ENCODE peak calls at places on chromosomes 7 and 10, in nine cellular contexts. One of them, this sample, is unnamed.

GRCh38 chr10:103764296-103765088 is 90.9 kb downstream of the SH3PXD2A start:
- DNase-seq in naive thymus-derived CD4-positive, alpha-beta T cell: no peak
- DNase-seq in GM20000: no peak
- DNase-seq in AG08396: no peak
- DNase-seq in HT-29: no peak
- DNase-seq in WERI-Rb-1: no peak
- DNase-seq in keratinocyte: no peak
- DNase-seq in activated naive CD4-positive, alpha-beta T cell treated with Interleukin-2 at 50 U/mL for 16 hours: no peak
- DNase-seq in fibroblast of the aortic adventitia: no peak
- DNase-seq in this sample: no peak

GRCh38 chr10:77877461-77878344 is 48.9 kb downstream of the DLG5 start:
- DNase-seq in naive thymus-derived CD4-positive, alpha-beta T cell: no peak
- DNase-seq in GM20000: peak
- DNase-seq in AG08396: peak
- DNase-seq in HT-29: no peak
- DNase-seq in WERI-Rb-1: peak
- DNase-seq in keratinocyte: no peak
- DNase-seq in activated naive CD4-positive, alpha-beta T cell treated with Interleukin-2 at 50 U/mL for 16 hours: no peak
- DNase-seq in fibroblast of the aortic adventitia: peak
- DNase-seq in this sample: no peak

GRCh38 chr10:97633921-97634320 is 621 bp upstream of the MORN4 start:
- DNase-seq in naive thymus-derived CD4-positive, alpha-beta T cell: no peak
- DNase-seq in GM20000: no peak
- DNase-seq in AG08396: no peak
- DNase-seq in HT-29: no peak
- DNase-seq in WERI-Rb-1: peak
- DNase-seq in keratinocyte: no peak
- DNase-seq in activated naive CD4-positive, alpha-beta T cell treated with Interleukin-2 at 50 U/mL for 16 hours: peak
- DNase-seq in fibroblast of the aortic adventitia: no peak
- DNase-seq in this sample: no peak

GRCh38 chr7:47852330-47853245 is 95.7 kb downstream of the PKD1L1 start:
- DNase-seq in naive thymus-derived CD4-positive, alpha-beta T cell: no peak
- DNase-seq in GM20000: peak
- DNase-seq in AG08396: no peak
- DNase-seq in HT-29: peak
- DNase-seq in WERI-Rb-1: peak
- DNase-seq in keratinocyte: no peak
- DNase-seq in activated naive CD4-positive, alpha-beta T cell treated with Interleukin-2 at 50 U/mL for 16 hours: no peak
- DNase-seq in fibroblast of the aortic adventitia: no peak
- DNase-seq in this sample: peak

GRCh38 chr7:80145780-80146422 is 11.3 kb downstream of the GNAI1 start:
- DNase-seq in naive thymus-derived CD4-positive, alpha-beta T cell: no peak
- DNase-seq in GM20000: no peak
- DNase-seq in AG08396: peak
- DNase-seq in HT-29: no peak
- DNase-seq in WERI-Rb-1: no peak
- DNase-seq in keratinocyte: no peak
- DNase-seq in activated naive CD4-positive, alpha-beta T cell treated with Interleukin-2 at 50 U/mL for 16 hours: no peak
- DNase-seq in fibroblast of the aortic adventitia: peak
- DNase-seq in this sample: no peak

GRCh38 chr7:38558786-38559185 is 72.4 kb downstream of the AMPH start:
- DNase-seq in naive thymus-derived CD4-positive, alpha-beta T cell: no peak
- DNase-seq in GM20000: no peak
- DNase-seq in AG08396: no peak
- DNase-seq in HT-29: no peak
- DNase-seq in WERI-Rb-1: no peak
- DNase-seq in keratinocyte: no peak
- DNase-seq in activated naive CD4-positive, alpha-beta T cell treated with Interleukin-2 at 50 U/mL for 16 hours: no peak
- DNase-seq in fibroblast of the aortic adventitia: no peak
- DNase-seq in this sample: no peak

GRCh38 chr7:158185653-158186052 is 402.0 kb downstream of the PTPRN2 start:
- DNase-seq in naive thymus-derived CD4-positive, alpha-beta T cell: no peak
- DNase-seq in GM20000: no peak
- DNase-seq in AG08396: no peak
- DNase-seq in HT-29: no peak
- DNase-seq in WERI-Rb-1: no peak
- DNase-seq in keratinocyte: no peak
- DNase-seq in activated naive CD4-positive, alpha-beta T cell treated with Interleukin-2 at 50 U/mL for 16 hours: no peak
- DNase-seq in fibroblast of the aortic adventitia: no peak
- DNase-seq in this sample: no peak

GRCh38 chr10:123526356-123527079 is 139.6 kb upstream of the GPR26 start:
- DNase-seq in naive thymus-derived CD4-positive, alpha-beta T cell: no peak
- DNase-seq in GM20000: no peak
- DNase-seq in AG08396: no peak
- DNase-seq in HT-29: no peak
- DNase-seq in WERI-Rb-1: no peak
- DNase-seq in keratinocyte: no peak
- DNase-seq in activated naive CD4-positive, alpha-beta T cell treated with Interleukin-2 at 50 U/mL for 16 hours: no peak
- DNase-seq in fibroblast of the aortic adventitia: no peak
- DNase-seq in this sample: no peak

GRCh38 chr10:122830965-122831353 is 14.7 kb downstream of the CUZD1 start:
- DNase-seq in naive thymus-derived CD4-positive, alpha-beta T cell: no peak
- DNase-seq in GM20000: no peak
- DNase-seq in AG08396: no peak
- DNase-seq in HT-29: no peak
- DNase-seq in WERI-Rb-1: no peak
- DNase-seq in keratinocyte: no peak
- DNase-seq in activated naive CD4-positive, alpha-beta T cell treated with Interleukin-2 at 50 U/mL for 16 hours: no peak
- DNase-seq in fibroblast of the aortic adventitia: no peak
- DNase-seq in this sample: no peak

GRCh38 chr7:102891693-102892261 is 21.0 kb upstream of the LRRC17 start:
- DNase-seq in naive thymus-derived CD4-positive, alpha-beta T cell: no peak
- DNase-seq in GM20000: no peak
- DNase-seq in AG08396: peak
- DNase-seq in HT-29: peak
- DNase-seq in WERI-Rb-1: no peak
- DNase-seq in keratinocyte: no peak
- DNase-seq in activated naive CD4-positive, alpha-beta T cell treated with Interleukin-2 at 50 U/mL for 16 hours: no peak
- DNase-seq in fibroblast of the aortic adventitia: peak
- DNase-seq in this sample: peak

GRCh38 chr10:15255961-15256360 is 87.5 kb upstream of the NMT2 start:
- DNase-seq in naive thymus-derived CD4-positive, alpha-beta T cell: no peak
- DNase-seq in GM20000: no peak
- DNase-seq in AG08396: no peak
- DNase-seq in HT-29: no peak
- DNase-seq in WERI-Rb-1: no peak
- DNase-seq in keratinocyte: no peak
- DNase-seq in activated naive CD4-positive, alpha-beta T cell treated with Interleukin-2 at 50 U/mL for 16 hours: no peak
- DNase-seq in fibroblast of the aortic adventitia: no peak
- DNase-seq in this sample: no peak

GRCh38 chr7:39659356-39660013 is 36.1 kb downstream of the RALA start:
- DNase-seq in naive thymus-derived CD4-positive, alpha-beta T cell: no peak
- DNase-seq in GM20000: no peak
- DNase-seq in AG08396: no peak
- DNase-seq in HT-29: no peak
- DNase-seq in WERI-Rb-1: no peak
- DNase-seq in keratinocyte: no peak
- DNase-seq in activated naive CD4-positive, alpha-beta T cell treated with Interleukin-2 at 50 U/mL for 16 hours: no peak
- DNase-seq in fibroblast of the aortic adventitia: no peak
- DNase-seq in this sample: no peak

GRCh38 chr7:70434376-70434775 is 697.6 kb upstream of the GALNT17 start:
- DNase-seq in naive thymus-derived CD4-positive, alpha-beta T cell: no peak
- DNase-seq in GM20000: no peak
- DNase-seq in AG08396: no peak
- DNase-seq in HT-29: peak
- DNase-seq in WERI-Rb-1: no peak
- DNase-seq in keratinocyte: no peak
- DNase-seq in activated naive CD4-positive, alpha-beta T cell treated with Interleukin-2 at 50 U/mL for 16 hours: no peak
- DNase-seq in fibroblast of the aortic adventitia: no peak
- DNase-seq in this sample: no peak

GRCh38 chr7:140025241-140025640 is 37.5 kb downstream of the PARP12 start:
- DNase-seq in naive thymus-derived CD4-positive, alpha-beta T cell: no peak
- DNase-seq in GM20000: no peak
- DNase-seq in AG08396: no peak
- DNase-seq in HT-29: no peak
- DNase-seq in WERI-Rb-1: no peak
- DNase-seq in keratinocyte: no peak
- DNase-seq in activated naive CD4-positive, alpha-beta T cell treated with Interleukin-2 at 50 U/mL for 16 hours: no peak
- DNase-seq in fibroblast of the aortic adventitia: no peak
- DNase-seq in this sample: no peak

GRCh38 chr10:28840954-28841353 is 163.6 kb downstream of the BAMBI start:
- DNase-seq in naive thymus-derived CD4-positive, alpha-beta T cell: no peak
- DNase-seq in GM20000: no peak
- DNase-seq in AG08396: no peak
- DNase-seq in HT-29: no peak
- DNase-seq in WERI-Rb-1: no peak
- DNase-seq in keratinocyte: no peak
- DNase-seq in activated naive CD4-positive, alpha-beta T cell treated with Interleukin-2 at 50 U/mL for 16 hours: no peak
- DNase-seq in fibroblast of the aortic adventitia: no peak
- DNase-seq in this sample: no peak

GRCh38 chr7:22944506-22944905 is 69.4 kb downstream of the HYCC1 start:
- DNase-seq in naive thymus-derived CD4-positive, alpha-beta T cell: no peak
- DNase-seq in GM20000: no peak
- DNase-seq in AG08396: no peak
- DNase-seq in HT-29: no peak
- DNase-seq in WERI-Rb-1: no peak
- DNase-seq in keratinocyte: no peak
- DNase-seq in activated naive CD4-positive, alpha-beta T cell treated with Interleukin-2 at 50 U/mL for 16 hours: no peak
- DNase-seq in fibroblast of the aortic adventitia: peak
- DNase-seq in this sample: no peak

GRCh38 chr10:91190876-91191580 is 29.4 kb upstream of the PCGF5 start:
- DNase-seq in naive thymus-derived CD4-positive, alpha-beta T cell: no peak
- DNase-seq in GM20000: no peak
- DNase-seq in AG08396: no peak
- DNase-seq in HT-29: no peak
- DNase-seq in WERI-Rb-1: no peak
- DNase-seq in keratinocyte: no peak
- DNase-seq in activated naive CD4-positive, alpha-beta T cell treated with Interleukin-2 at 50 U/mL for 16 hours: no peak
- DNase-seq in fibroblast of the aortic adventitia: peak
- DNase-seq in this sample: no peak

GRCh38 chr7:127654404-127655392 is 2.7 kb downstream of the SND1 start:
- DNase-seq in naive thymus-derived CD4-positive, alpha-beta T cell: no peak
- DNase-seq in GM20000: no peak
- DNase-seq in AG08396: no peak
- DNase-seq in HT-29: no peak
- DNase-seq in WERI-Rb-1: peak
- DNase-seq in keratinocyte: no peak
- DNase-seq in activated naive CD4-positive, alpha-beta T cell treated with Interleukin-2 at 50 U/mL for 16 hours: no peak
- DNase-seq in fibroblast of the aortic adventitia: peak
- DNase-seq in this sample: no peak

GRCh38 chr7:35695628-35695888 is 623 bp upstream of the HERPUD2 start:
- DNase-seq in naive thymus-derived CD4-positive, alpha-beta T cell: no peak
- DNase-seq in GM20000: peak
- DNase-seq in AG08396: no peak
- DNase-seq in HT-29: no peak
- DNase-seq in WERI-Rb-1: no peak
- DNase-seq in keratinocyte: no peak
- DNase-seq in activated naive CD4-positive, alpha-beta T cell treated with Interleukin-2 at 50 U/mL for 16 hours: peak
- DNase-seq in fibroblast of the aortic adventitia: no peak
- DNase-seq in this sample: no peak

GRCh38 chr10:33301097-33301789 is 33.2 kb downstream of the NRP1 start:
- DNase-seq in naive thymus-derived CD4-positive, alpha-beta T cell: no peak
- DNase-seq in GM20000: no peak
- DNase-seq in AG08396: no peak
- DNase-seq in HT-29: no peak
- DNase-seq in WERI-Rb-1: no peak
- DNase-seq in keratinocyte: no peak
- DNase-seq in activated naive CD4-positive, alpha-beta T cell treated with Interleukin-2 at 50 U/mL for 16 hours: no peak
- DNase-seq in fibroblast of the aortic adventitia: no peak
- DNase-seq in this sample: no peak

GRCh38 chr10:45429790-45430189 is 55.8 kb downstream of the ALOX5 start:
- DNase-seq in naive thymus-derived CD4-positive, alpha-beta T cell: no peak
- DNase-seq in GM20000: no peak
- DNase-seq in AG08396: no peak
- DNase-seq in HT-29: no peak
- DNase-seq in WERI-Rb-1: no peak
- DNase-seq in keratinocyte: no peak
- DNase-seq in activated naive CD4-positive, alpha-beta T cell treated with Interleukin-2 at 50 U/mL for 16 hours: no peak
- DNase-seq in fibroblast of the aortic adventitia: no peak
- DNase-seq in this sample: no peak

GRCh38 chr7:139916717-139917395 is 87.8 kb downstream of the TBXAS1 start:
- DNase-seq in naive thymus-derived CD4-positive, alpha-beta T cell: no peak
- DNase-seq in GM20000: peak
- DNase-seq in AG08396: no peak
- DNase-seq in HT-29: peak
- DNase-seq in WERI-Rb-1: no peak
- DNase-seq in keratinocyte: no peak
- DNase-seq in activated naive CD4-positive, alpha-beta T cell treated with Interleukin-2 at 50 U/mL for 16 hours: no peak
- DNase-seq in fibroblast of the aortic adventitia: no peak
- DNase-seq in this sample: no peak

GRCh38 chr7:1597361-1597760 is 27.5 kb upstream of the PSMG3 start:
- DNase-seq in naive thymus-derived CD4-positive, alpha-beta T cell: no peak
- DNase-seq in GM20000: no peak
- DNase-seq in AG08396: no peak
- DNase-seq in HT-29: no peak
- DNase-seq in WERI-Rb-1: no peak
- DNase-seq in keratinocyte: no peak
- DNase-seq in activated naive CD4-positive, alpha-beta T cell treated with Interleukin-2 at 50 U/mL for 16 hours: no peak
- DNase-seq in fibroblast of the aortic adventitia: no peak
- DNase-seq in this sample: no peak